ENCODE peak calls at places on chromosome 13, in five cellular contexts. D is activated T-cell treated with anti-CD3 and anti-CD28 coated beads for 1 hour; B is stimulated activated CD4-positive, alpha-beta T cell treated with anti-CD3 and anti-CD28 coated beads, Interleukin-15, amount 100 ng/mL, for 1 hour; G is OCI-LY7; V is activated gamma-delta T cell treated with Interleukin-2 at 50 U/mL for 16 hours. L is an unnamed sample.

GRCh38 chr13:80035096-80035495 is 305.8 kb downstream of the SPRY2 start:
- DNase-seq in B (no peak), V (no peak), G (no peak), D (no peak), L (no peak)

GRCh38 chr13:113187263-113187669 is 21.2 kb downstream of the PCID2 start:
- DNase-seq in V (no peak), B (peak), D (no peak), G (no peak), L (no peak)

GRCh38 chr13:32624441-32624840 is 38.2 kb downstream of the PDS5B start:
- DNase-seq in G (no peak), V (no peak), B (no peak), D (no peak), L (no peak)

GRCh38 chr13:76759877-76760276 is 126.3 kb downstream of the KCTD12 start:
- DNase-seq in G (no peak), B (no peak), D (no peak), V (no peak), L (no peak)

GRCh38 chr13:74767031-74767430 is 632.8 kb upstream of the KLF12 start:
- DNase-seq in D (no peak), G (no peak), V (no peak), B (no peak), L (no peak)

GRCh38 chr13:50228527-50228926 is 213.3 kb downstream of the KCNRG start:
- DNase-seq in V (no peak), D (no peak), G (no peak), B (no peak), L (no peak)

GRCh38 chr13:29954082-29955043 is 103.9 kb upstream of the UBL3 start:
- DNase-seq in V (peak), B (no peak), D (peak), G (no peak), L (no peak)

GRCh38 chr13:57409121-57409520 is 222.4 kb upstream of the PCDH17 start:
- DNase-seq in V (no peak), B (no peak), G (no peak), D (no peak), L (no peak)

GRCh38 chr13:32261567-32261966 is 53.6 kb downstream of the ZAR1L start:
- DNase-seq in B (no peak), G (no peak), D (no peak), V (no peak), L (peak)

GRCh38 chr13:44169018-44169909 is 204.4 kb upstream of the SERP2 start:
- DNase-seq in V (no peak), B (no peak), G (no peak), D (no peak), L (no peak)

GRCh38 chr13:102555914-102556553 is 40.8 kb upstream of the TPP2 start:
- DNase-seq in G (peak), B (no peak), D (no peak), V (no peak), L (no peak)

GRCh38 chr13:113584870-113585671 is 518 bp downstream of the TFDP1 start:
- DNase-seq in V (no peak), D (no peak), G (peak), B (peak), L (no peak)

GRCh38 chr13:104843328-104843727 is 1692.1 kb downstream of the EFNB2 start:
- DNase-seq in V (no peak), B (no peak), G (no peak), D (no peak), L (no peak)

GRCh38 chr13:38718374-38718773 is 31.5 kb downstream of the FREM2 start:
- DNase-seq in B (no peak), G (no peak), V (no peak), D (no peak), L (no peak)

GRCh38 chr13:99506632-99507031 is 5.4 kb downstream of the TM9SF2 start:
- DNase-seq in D (no peak), G (peak), V (no peak), B (no peak), L (no peak)

GRCh38 chr13:71254384-71254783 is 612.6 kb downstream of the DACH1 start:
- DNase-seq in D (no peak), G (no peak), V (no peak), B (no peak), L (no peak)

GRCh38 chr13:82298110-82298509 is 1584.2 kb downstream of the SLITRK1 start:
- DNase-seq in B (no peak), D (no peak), V (no peak), G (no peak), L (no peak)

GRCh38 chr13:112727581-112727980 is 37.7 kb downstream of the ATP11A start:
- DNase-seq in G (no peak), B (no peak), V (no peak), D (no peak), L (no peak)

GRCh38 chr13:60572003-60572792 is 175.2 kb downstream of the TDRD3 start:
- DNase-seq in D (no peak), G (no peak), B (no peak), V (no peak), L (no peak)

GRCh38 chr13:44309771-44310767 is 63.6 kb upstream of the SERP2 start:
- DNase-seq in D (no peak), G (no peak), V (no peak), B (no peak), L (peak)

GRCh38 chr13:47327856-47328255 is 431.0 kb upstream of the HTR2A start:
- DNase-seq in G (no peak), B (no peak), D (no peak), V (no peak), L (no peak)

GRCh38 chr13:44103721-44104490 is 224.2 kb downstream of the LACC1 start:
- DNase-seq in D (no peak), B (no peak), V (no peak), G (no peak), L (peak)

GRCh38 chr13:39016789-39017188 is 21.1 kb downstream of the PROSER1 start:
- DNase-seq in V (no peak), D (no peak), G (peak), B (no peak), L (no peak)

GRCh38 chr13:99434258-99434788 is 66.9 kb upstream of the TM9SF2 start:
- DNase-seq in G (no peak), B (peak), V (peak), D (peak), L (no peak)

GRCh38 chr13:36913463-36913862 is 6.6 kb downstream of the SMAD9 start:
- DNase-seq in B (no peak), V (no peak), D (no peak), G (no peak), L (no peak)

GRCh38 chr13:22926176-22927007 is 254.4 kb upstream of the SGCG start:
- DNase-seq in D (no peak), B (no peak), G (no peak), V (no peak), L (peak)

GRCh38 chr13:95957331-95957730 is 95.9 kb downstream of the UGGT2 start:
- DNase-seq in V (no peak), B (no peak), D (no peak), G (no peak), L (no peak)

GRCh38 chr13:108897955-108898354 is 268.5 kb downstream of the MYO16 start:
- DNase-seq in D (no peak), G (no peak), B (no peak), V (no peak), L (no peak)

GRCh38 chr13:68047889-68048288 is 817.8 kb upstream of the PCDH9 start:
- DNase-seq in V (no peak), D (no peak), G (no peak), B (no peak), L (no peak)

GRCh38 chr13:106562301-106562700 is 5.6 kb downstream of the ARGLU1 start:
- DNase-seq in B (no peak), D (no peak), V (no peak), G (no peak), L (no peak)

GRCh38 chr13:51324714-51325440 is 14.6 kb upstream of the SERPINE3 start:
- DNase-seq in V (no peak), B (no peak), G (no peak), D (no peak), L (no peak)

GRCh38 chr13:39415003-39415402 is 188.0 kb downstream of the LHFPL6 start:
- DNase-seq in V (no peak), B (no peak), G (no peak), D (no peak), L (no peak)

GRCh38 chr13:79070343-79070974 is 335.6 kb downstream of the RBM26 start:
- DNase-seq in V (no peak), B (no peak), G (peak), D (no peak), L (no peak)

GRCh38 chr13:38804536-38804935 is 117.7 kb downstream of the FREM2 start:
- DNase-seq in V (no peak), D (no peak), B (no peak), G (no peak), L (no peak)

L was measured in prostate gland.